ENCODE peak calls at places on chromosome 19, in nine cellular contexts. S is epithelial cell of esophagus; U is LHCN-M2; C is HFFc6; V is NCI-H1092 treated with DMSO at 0.1 percent for 48 hours; F is neuronal stem cell; E is activated naive CD4-positive, alpha-beta T cell; M is activated naive CD8-positive, alpha-beta T cell treated with anti-CD3 and anti-CD28 coated beads for 36 hours; Z is GM23338. R is an unnamed sample.
A peak's percentile ranks its signal among the peaks of the same experiment; 100 is the strongest.

GRCh38 chr19:52034051-52034728 is 6.0 kb upstream of the ZNF614 start:
- DNase-seq in F (no peak), M (no peak), U (peak; percentile 34), C (no peak), Z (no peak), E (no peak), S (no peak), V (no peak), R (no peak)

GRCh38 chr19:35295792-35296462 is 4.0 kb downstream of the MAG start:
- DNase-seq in S (no peak), F (no peak), C (no peak), V (no peak), Z (peak; percentile 73), U (no peak), E (peak; percentile 38), M (peak; percentile 44), R (no peak)

GRCh38 chr19:55487884-55488687 is at the start of gene SSC5D:
- DNase-seq in S (no peak), C (peak; percentile 48), M (no peak), V (no peak), Z (peak; percentile 60), E (no peak), F (no peak), U (no peak), R (no peak)

GRCh38 chr19:49861127-49861526 is 6.2 kb downstream of the PNKP start:
- DNase-seq in U (no peak), F (no peak), M (no peak), S (peak; percentile 47), Z (peak; percentile 64), V (no peak), E (no peak), C (no peak), R (no peak)

GRCh38 chr19:12766051-12766521 is 9.3 kb downstream of the HOOK2 start:
- DNase-seq in U (peak; percentile 78), V (peak; percentile 22), E (peak; percentile 82), M (peak; percentile 86), S (peak; percentile 76), F (no peak), C (peak; percentile 53), Z (peak; percentile 88), R (peak; percentile 45)

GRCh38 chr19:33293255-33294057 is 8.9 kb downstream of the CEBPA start:
- DNase-seq in E (no peak), F (no peak), S (peak; percentile 93), C (peak; percentile 84), V (peak; percentile 38), U (peak; percentile 71), M (no peak), Z (no peak), R (peak; percentile 26)

GRCh38 chr19:32902448-32902847 is 32.9 kb upstream of the SLC7A9 start:
- DNase-seq in Z (peak; percentile 51), M (no peak), C (no peak), U (no peak), E (no peak), S (no peak), V (no peak), F (no peak), R (no peak)

GRCh38 chr19:31096930-31097329 is 252.3 kb downstream of the TSHZ3 start:
- DNase-seq in C (no peak), Z (no peak), F (no peak), M (no peak), S (no peak), V (no peak), E (no peak), U (no peak), R (no peak)